ENCODE peak calls at places on chromosomes 1 and 21, in five cellular contexts. One of them, this sample, is unnamed. For H3K4me1, the result is how much of the 10 kb centered on the place peaks cover.

GRCh38 chr1:46466477-46467182 is 23.0 kb upstream of the DMBX1 start:
- DNase-seq in IMR-90: no peak
- DNase-seq in mesendoderm: peak
- DNase-seq in uterus: no peak
- DNase-seq in kidney: peak
- DNase-seq in this sample: no peak

GRCh38 chr1:184110253-184111204 is 59.0 kb downstream of the TSEN15 start:
- DNase-seq in IMR-90: no peak
- DNase-seq in mesendoderm: peak
- DNase-seq in uterus: no peak
- DNase-seq in kidney: no peak
- DNase-seq in this sample: no peak

GRCh38 chr1:91779603-91780021 is 106.3 kb downstream of the TGFBR3 start:
- DNase-seq in IMR-90: no peak
- DNase-seq in mesendoderm: no peak
- DNase-seq in uterus: peak
- DNase-seq in kidney: no peak
- DNase-seq in this sample: no peak

GRCh38 chr1:7871136-7871535 is 18.3 kb upstream of the UTS2 start:
- DNase-seq in IMR-90: no peak
- DNase-seq in mesendoderm: no peak
- DNase-seq in uterus: no peak
- DNase-seq in kidney: no peak
- DNase-seq in this sample: peak

GRCh38 chr1:227709451-227709850 is 25.7 kb downstream of the JMJD4 start:
- DNase-seq in IMR-90: no peak
- DNase-seq in mesendoderm: no peak
- DNase-seq in uterus: no peak
- DNase-seq in kidney: no peak
- DNase-seq in this sample: no peak

GRCh38 chr1:28144203-28145135 is 32.0 kb downstream of the PTAFR start:
- DNase-seq in IMR-90: peak
- DNase-seq in mesendoderm: peak
- DNase-seq in uterus: no peak
- DNase-seq in kidney: no peak
- DNase-seq in this sample: no peak

GRCh38 chr1:163337631-163338030 is 15.9 kb downstream of the NUF2 start:
- DNase-seq in IMR-90: peak
- DNase-seq in mesendoderm: no peak
- DNase-seq in uterus: no peak
- DNase-seq in kidney: no peak
- DNase-seq in this sample: no peak

GRCh38 chr1:112674440-112674985 is at the start of gene MOV10:
- DNase-seq in IMR-90: peak
- DNase-seq in mesendoderm: peak
- DNase-seq in uterus: peak
- DNase-seq in kidney: peak
- DNase-seq in this sample: peak

GRCh38 chr1:41742219-41742618 is 176.5 kb downstream of the HIVEP3 start:
- DNase-seq in IMR-90: peak
- DNase-seq in mesendoderm: no peak
- DNase-seq in uterus: no peak
- DNase-seq in kidney: no peak
- DNase-seq in this sample: no peak

GRCh38 chr21:35922618-35923017 is 137.7 kb downstream of the SETD4 start:
- DNase-seq in IMR-90: peak
- DNase-seq in mesendoderm: no peak
- DNase-seq in uterus: no peak
- DNase-seq in kidney: no peak
- DNase-seq in this sample: no peak

GRCh38 chr1:1539310-1540014 is 962 bp downstream of the TMEM240 start:
- DNase-seq in IMR-90: peak
- DNase-seq in mesendoderm: peak
- DNase-seq in uterus: peak
- DNase-seq in kidney: no peak
- DNase-seq in this sample: no peak

GRCh38 chr1:12230549-12231275 is 882 bp downstream of the VPS13D start:
- DNase-seq in IMR-90: no peak
- DNase-seq in mesendoderm: peak
- DNase-seq in uterus: no peak
- DNase-seq in kidney: peak
- DNase-seq in this sample: peak

GRCh38 chr1:167612986-167613385 is 17.0 kb upstream of the RCSD1 start:
- DNase-seq in IMR-90: no peak
- DNase-seq in mesendoderm: no peak
- DNase-seq in uterus: no peak
- DNase-seq in kidney: no peak
- DNase-seq in this sample: no peak

GRCh38 chr1:1223321-1223720 is 8.5 kb downstream of the SDF4 start:
- DNase-seq in IMR-90: no peak
- DNase-seq in mesendoderm: no peak
- DNase-seq in uterus: no peak
- DNase-seq in kidney: no peak
- DNase-seq in this sample: no peak

GRCh38 chr1:154179951-154180687 is 11.8 kb downstream of the TPM3 start:
- DNase-seq in IMR-90: no peak
- DNase-seq in mesendoderm: peak
- DNase-seq in uterus: no peak
- DNase-seq in kidney: no peak
- DNase-seq in this sample: peak

GRCh38 chr1:176903474-176903873 is 261.0 kb downstream of the ASTN1 start:
- DNase-seq in IMR-90: peak
- DNase-seq in mesendoderm: peak
- DNase-seq in uterus: no peak
- DNase-seq in kidney: no peak
- DNase-seq in this sample: no peak

GRCh38 chr1:24416666-24417391 is 1.2 kb downstream of the NIPAL3 start:
- DNase-seq in IMR-90: peak
- DNase-seq in mesendoderm: peak
- DNase-seq in uterus: no peak
- DNase-seq in kidney: no peak
- DNase-seq in this sample: peak

GRCh38 chr1:44653107-44653964 is 20.9 kb downstream of the TMEM53 start:
- DNase-seq in IMR-90: no peak
- DNase-seq in mesendoderm: no peak
- DNase-seq in uterus: no peak
- DNase-seq in kidney: no peak
- DNase-seq in this sample: no peak

GRCh38 chr21:41396452-41397107 is 29.5 kb upstream of the MX1 start:
- DNase-seq in IMR-90: no peak
- DNase-seq in mesendoderm: peak
- DNase-seq in uterus: no peak
- DNase-seq in kidney: peak
- DNase-seq in this sample: no peak

GRCh38 chr1:62891961-62892562 is 108.1 kb downstream of the ATG4C start:
- DNase-seq in IMR-90: no peak
- DNase-seq in mesendoderm: no peak
- DNase-seq in uterus: no peak
- DNase-seq in kidney: no peak
- DNase-seq in this sample: no peak

GRCh38 chr21:42443876-42444744 is 40.4 kb downstream of the UBASH3A start:
- DNase-seq in IMR-90: no peak
- DNase-seq in mesendoderm: no peak
- DNase-seq in uterus: no peak
- DNase-seq in kidney: peak
- DNase-seq in this sample: peak

GRCh38 chr1:161082996-161083742 is 6.2 kb downstream of the NECTIN4 start:
- DNase-seq in IMR-90: peak
- DNase-seq in mesendoderm: peak
- DNase-seq in uterus: peak
- DNase-seq in kidney: peak
- DNase-seq in this sample: no peak

GRCh38 chr1:221470000-221470698 is 271.7 kb downstream of the DUSP10 start:
- DNase-seq in IMR-90: peak
- DNase-seq in mesendoderm: peak
- DNase-seq in uterus: no peak
- DNase-seq in kidney: no peak
- DNase-seq in this sample: no peak

GRCh38 chr1:246320286-246320685 is 186.8 kb downstream of the SMYD3 start:
- DNase-seq in IMR-90: peak
- DNase-seq in mesendoderm: no peak
- DNase-seq in uterus: no peak
- DNase-seq in kidney: no peak
- DNase-seq in this sample: no peak

GRCh38 chr21:28063241-28063640 is 929.4 kb downstream of the LTN1 start:
- DNase-seq in IMR-90: no peak
- DNase-seq in mesendoderm: no peak
- DNase-seq in uterus: no peak
- DNase-seq in kidney: no peak
- DNase-seq in this sample: no peak

GRCh38 chr1:67788907-67789306 is 44.4 kb downstream of the GNG12 start:
- DNase-seq in IMR-90: no peak
- DNase-seq in mesendoderm: no peak
- DNase-seq in uterus: no peak
- DNase-seq in kidney: no peak
- DNase-seq in this sample: no peak

GRCh38 chr1:168264296-168264695 is 16.4 kb upstream of the TBX19 start:
- DNase-seq in IMR-90: no peak
- DNase-seq in mesendoderm: no peak
- DNase-seq in uterus: no peak
- DNase-seq in kidney: no peak
- DNase-seq in this sample: no peak

GRCh38 chr1:191495040-191495439 is 663.2 kb upstream of the RGS18 start:
- DNase-seq in IMR-90: no peak
- DNase-seq in mesendoderm: no peak
- DNase-seq in uterus: no peak
- DNase-seq in kidney: no peak
- DNase-seq in this sample: no peak

GRCh38 chr1:46061146-46061545 is 71.3 kb downstream of the PIK3R3 start:
- DNase-seq in IMR-90: no peak
- DNase-seq in mesendoderm: no peak
- DNase-seq in uterus: no peak
- DNase-seq in kidney: no peak
- DNase-seq in this sample: no peak

GRCh38 chr1:175683491-175684175 is 59.8 kb downstream of the TNR start:
- DNase-seq in IMR-90: no peak
- DNase-seq in mesendoderm: no peak
- DNase-seq in uterus: no peak
- DNase-seq in kidney: no peak
- DNase-seq in this sample: no peak

DNA sequence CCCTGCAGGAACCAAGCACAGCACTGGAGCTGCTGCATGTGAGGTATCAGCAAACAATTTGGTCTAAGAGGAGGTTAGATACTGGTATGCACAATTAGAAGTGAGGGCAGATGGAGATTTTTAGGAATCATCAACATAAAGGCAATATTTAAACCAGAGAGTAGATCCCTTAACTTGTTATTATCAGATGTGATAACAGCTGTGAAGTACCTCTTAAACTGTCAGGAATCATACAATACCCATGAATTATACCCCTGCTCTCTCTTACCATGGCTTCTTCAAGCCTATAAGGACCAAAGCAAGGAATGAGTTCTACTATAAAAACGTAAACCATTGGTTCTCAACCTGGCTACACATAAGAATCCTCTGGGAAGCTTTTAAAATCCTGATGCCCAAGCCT is 3.9 kb downstream of the BCAR3 start:
- DNase-seq in IMR-90: no peak
- DNase-seq in mesendoderm: no peak
- DNase-seq in uterus: no peak
- DNase-seq in kidney: no peak
- DNase-seq in this sample: no peak
- H3K4me3 ChIP-seq in IMR-90: no peak
- H3K4me3 ChIP-seq in mesendoderm: no peak
- H3K4me3 ChIP-seq in uterus: no peak
- H3K4me3 ChIP-seq in kidney: no peak
- H3K4me3 ChIP-seq in this sample: no peak

DNA sequence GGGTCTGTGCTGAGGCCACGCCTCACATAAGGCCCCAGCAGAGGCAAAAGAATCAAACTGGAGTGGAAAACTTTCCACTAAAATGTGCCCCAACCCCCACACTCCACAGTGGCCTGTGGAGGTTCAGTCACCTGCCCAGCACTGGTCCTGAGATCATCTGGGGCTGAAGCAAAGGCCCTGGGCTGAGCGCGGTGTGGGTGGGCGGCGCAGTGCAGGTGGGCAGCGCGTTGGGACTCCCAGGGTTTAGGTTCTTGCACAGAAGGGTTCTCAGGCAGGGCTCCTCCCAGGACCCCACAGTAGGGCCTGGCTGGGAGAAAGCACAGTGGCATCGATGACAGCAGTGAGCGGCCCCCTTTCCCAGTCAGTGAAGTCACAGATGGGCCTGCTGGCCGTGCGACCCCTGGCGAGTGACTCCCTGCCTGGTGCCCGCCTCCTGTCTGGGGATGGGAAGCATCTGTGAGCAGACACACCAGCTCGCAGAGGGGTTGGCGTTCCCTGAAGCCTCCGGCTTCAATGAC is 13.8 kb upstream of the GPR153 start:
- DNase-seq in IMR-90: no peak
- DNase-seq in mesendoderm: no peak
- DNase-seq in uterus: no peak
- DNase-seq in kidney: no peak
- DNase-seq in this sample: no peak
- H3K27ac ChIP-seq in IMR-90: no peak
- H3K27ac ChIP-seq in mesendoderm: no peak
- H3K27ac ChIP-seq in uterus: no peak
- H3K27ac ChIP-seq in kidney: no peak
- H3K27ac ChIP-seq in this sample: no peak

GRCh38 chr1:53446051-53446450 is 13.1 kb upstream of the DMRTB1 start:
- DNase-seq in IMR-90: no peak
- DNase-seq in mesendoderm: no peak
- DNase-seq in uterus: no peak
- DNase-seq in kidney: no peak
- DNase-seq in this sample: no peak
- H3K4me1 ChIP-seq in IMR-90: under half
- H3K4me1 ChIP-seq in mesendoderm: under half
- H3K4me1 ChIP-seq in uterus: under half
- H3K4me1 ChIP-seq in kidney: under half
- H3K4me1 ChIP-seq in this sample: under half

GRCh38 chr1:185342672-185343259 is 25.7 kb upstream of the IVNS1ABP start:
- DNase-seq in IMR-90: no peak
- DNase-seq in mesendoderm: no peak
- DNase-seq in uterus: no peak
- DNase-seq in kidney: no peak
- DNase-seq in this sample: no peak

GRCh38 chr1:185341196-185341781 is 24.2 kb upstream of the IVNS1ABP start:
- DNase-seq in IMR-90: no peak
- DNase-seq in mesendoderm: no peak
- DNase-seq in uterus: no peak
- DNase-seq in kidney: no peak
- DNase-seq in this sample: no peak

GRCh38 chr1:185342017-185342416 is 25.0 kb upstream of the IVNS1ABP start:
- DNase-seq in IMR-90: no peak
- DNase-seq in mesendoderm: peak
- DNase-seq in uterus: no peak
- DNase-seq in kidney: no peak
- DNase-seq in this sample: no peak

GRCh38 chr1:185337221-185337620 is 20.2 kb upstream of the IVNS1ABP start:
- DNase-seq in IMR-90: peak
- DNase-seq in mesendoderm: no peak
- DNase-seq in uterus: no peak
- DNase-seq in kidney: no peak
- DNase-seq in this sample: no peak

GRCh38 chr1:185338719-185339622 is 21.9 kb upstream of the IVNS1ABP start:
- DNase-seq in IMR-90: no peak
- DNase-seq in mesendoderm: no peak
- DNase-seq in uterus: no peak
- DNase-seq in kidney: no peak
- DNase-seq in this sample: peak
- H3K4me3 ChIP-seq in IMR-90: no peak
- H3K4me3 ChIP-seq in mesendoderm: no peak
- H3K4me3 ChIP-seq in uterus: no peak
- H3K4me3 ChIP-seq in kidney: no peak
- H3K4me3 ChIP-seq in this sample: no peak